ENCODE peak calls at places on chromosomes 1 and 21, in four cellular contexts. Y, H, A and I are unnamed samples.

GRCh38 chr1:40239626-40240025 is 8.1 kb upstream of the TMCO2 start:
- DNase-seq in Y (no peak), H (no peak), A (no peak), I (no peak)

GRCh38 chr1:29090937-29091618 is 32.6 kb downstream of the TMEM200B start:
- DNase-seq in Y (no peak), H (no peak), A (no peak), I (no peak)

GRCh38 chr21:31959881-31960280 is 87.1 kb downstream of the HUNK start:
- DNase-seq in Y (no peak), H (no peak), A (no peak), I (no peak)

GRCh38 chr1:95903060-95903459 is 669.0 kb downstream of the RWDD3 start:
- DNase-seq in Y (no peak), H (no peak), A (no peak), I (no peak)

GRCh38 chr1:91742848-91743292 is 143.1 kb downstream of the TGFBR3 start:
- DNase-seq in Y (no peak), H (no peak), A (no peak), I (no peak)

GRCh38 chr1:180155202-180155682 is 573 bp downstream of the QSOX1 start:
- DNase-seq in Y (no peak), H (peak), A (no peak), I (no peak)

GRCh38 chr1:10471411-10472219 is 714 bp downstream of the DFFA start:
- DNase-seq in Y (no peak), H (peak), A (peak), I (no peak)

GRCh38 chr1:153921803-153922075 is 1.0 kb downstream of the GATAD2B start:
- DNase-seq in Y (no peak), H (no peak), A (no peak), I (no peak)

GRCh38 chr1:157691285-157691920 is 9.2 kb downstream of the FCRL3 start:
- DNase-seq in Y (no peak), H (peak), A (peak), I (peak)

GRCh38 chr21:34043333-34043732 is 30.0 kb upstream of the MRPS6 start:
- DNase-seq in Y (no peak), H (no peak), A (no peak), I (no peak)

GRCh38 chr1:56424744-56425493 is 154.4 kb downstream of the PLPP3 start:
- DNase-seq in Y (no peak), H (peak), A (peak), I (peak)

GRCh38 chr1:228280961-228281591 is 73.2 kb downstream of the OBSCN start:
- DNase-seq in Y (no peak), H (no peak), A (no peak), I (no peak)

GRCh38 chr21:38343691-38344090 is 86.9 kb downstream of the KCNJ15 start:
- DNase-seq in Y (no peak), H (no peak), A (peak), I (no peak)

GRCh38 chr1:20242890-20243479 is 47.7 kb upstream of the VWA5B1 start:
- DNase-seq in Y (no peak), H (peak), A (no peak), I (no peak)

GRCh38 chr21:39006653-39007417 is 176.4 kb downstream of the PSMG1 start:
- DNase-seq in Y (no peak), H (no peak), A (no peak), I (no peak)

GRCh38 chr1:183702087-183702812 is 49.1 kb upstream of the APOBEC4 start:
- DNase-seq in Y (no peak), H (no peak), A (no peak), I (no peak)

GRCh38 chr1:219088778-219089557 is 84.7 kb upstream of the LYPLAL1 start:
- DNase-seq in Y (peak), H (peak), A (peak), I (peak)

GRCh38 chr1:35573198-35573775 is at the start of gene TFAP2E:
- DNase-seq in Y (no peak), H (no peak), A (peak), I (peak)

GRCh38 chr1:33697816-33698215 is 166.1 kb upstream of the HMGB4 start:
- DNase-seq in Y (no peak), H (no peak), A (no peak), I (no peak)

GRCh38 chr1:67646145-67647035 is 38.6 kb upstream of the GADD45A start:
- DNase-seq in Y (no peak), H (peak), A (no peak), I (no peak)

GRCh38 chr1:67059331-67059730 is 5.4 kb upstream of the SLC35D1 start:
- DNase-seq in Y (no peak), H (no peak), A (no peak), I (no peak)

GRCh38 chr1:45883633-45884032 is 80.2 kb downstream of the MAST2 start:
- DNase-seq in Y (no peak), H (no peak), A (no peak), I (no peak)

GRCh38 chr1:76266762-76267161 is 192.2 kb downstream of the ST6GALNAC3 start:
- DNase-seq in Y (no peak), H (no peak), A (no peak), I (no peak)

GRCh38 chr1:36553591-36554417 is 71.1 kb upstream of the CSF3R start:
- DNase-seq in Y (no peak), H (peak), A (peak), I (peak)

GRCh38 chr1:231284441-231284840 is 43.4 kb downstream of the GNPAT start:
- DNase-seq in Y (no peak), H (no peak), A (no peak), I (no peak)

GRCh38 chr1:8598060-8598724 is 219.2 kb downstream of the RERE start:
- DNase-seq in Y (no peak), H (no peak), A (peak), I (no peak)

GRCh38 chr1:6198646-6199297 is 623 bp downstream of the RPL22 start:
- DNase-seq in Y (no peak), H (peak), A (no peak), I (no peak)

GRCh38 chr21:36141513-36141925 is 6.6 kb downstream of the CBR3 start:
- DNase-seq in Y (peak), H (peak), A (peak), I (peak)

GRCh38 chr1:162070094-162070748 is 730 bp downstream of the NOS1AP start:
- DNase-seq in Y (no peak), H (no peak), A (no peak), I (no peak)

GRCh38 chr1:157114183-157115121 is 14.8 kb upstream of the ETV3L start:
- DNase-seq in Y (no peak), H (no peak), A (no peak), I (no peak)

GRCh38 chr1:89986020-89986419 is 8.9 kb upstream of the ZNF326 start:
- DNase-seq in Y (no peak), H (peak), A (no peak), I (no peak)

GRCh38 chr1:18727956-18728355 is 97.3 kb downstream of the PAX7 start:
- DNase-seq in Y (no peak), H (no peak), A (no peak), I (no peak)

GRCh38 chr1:231642600-231643332 is 16.2 kb downstream of the DISC1 start:
- DNase-seq in Y (no peak), H (no peak), A (no peak), I (no peak)

GRCh38 chr1:221575605-221576004 is 166.3 kb downstream of the DUSP10 start:
- DNase-seq in Y (no peak), H (peak), A (no peak), I (no peak)

GRCh38 chr1:40948741-40949528 is 30.6 kb upstream of the CTPS1 start:
- DNase-seq in Y (no peak), H (peak), A (peak), I (peak)

DNA sequence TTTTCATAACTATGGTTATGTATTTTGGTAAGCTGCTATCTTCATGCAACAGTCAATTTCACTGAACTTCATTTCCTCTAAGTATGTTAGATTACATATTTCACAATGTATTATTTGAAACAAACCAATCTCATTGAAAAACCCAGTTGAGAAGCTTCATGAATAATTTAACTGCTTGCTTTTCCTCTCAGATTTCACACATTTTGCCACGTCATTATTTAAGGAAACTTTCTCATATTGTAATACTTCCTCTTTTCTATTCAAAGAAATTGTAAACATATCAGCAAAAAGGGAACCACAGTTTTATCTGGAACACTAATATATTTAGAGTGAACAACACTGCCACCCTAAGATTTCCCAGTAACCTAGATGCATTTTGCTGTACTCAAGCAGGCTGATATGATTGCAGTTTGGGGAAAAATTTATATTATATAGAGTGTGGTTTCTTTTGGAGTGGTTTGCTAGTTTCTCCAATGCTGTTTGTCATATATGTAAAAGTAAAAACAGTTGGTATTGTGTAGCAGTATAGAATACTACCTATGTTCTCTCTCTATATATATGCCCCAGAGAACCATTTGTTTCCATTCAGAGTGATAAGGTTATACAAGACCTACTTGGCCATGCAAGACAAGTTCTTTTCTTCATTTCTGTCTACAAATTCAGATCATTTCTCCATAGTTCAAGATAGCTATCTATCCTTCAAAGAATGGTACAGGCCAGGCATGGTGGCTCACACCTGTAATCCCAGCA is 28.4 kb upstream of the AHCTF1 start:
- DNase-seq in Y (peak), H (peak), A (no peak), I (no peak)
- TF ChIP-seq POLR2A in Y (no peak), H (no peak), A (no peak), I (no peak)

DNA sequence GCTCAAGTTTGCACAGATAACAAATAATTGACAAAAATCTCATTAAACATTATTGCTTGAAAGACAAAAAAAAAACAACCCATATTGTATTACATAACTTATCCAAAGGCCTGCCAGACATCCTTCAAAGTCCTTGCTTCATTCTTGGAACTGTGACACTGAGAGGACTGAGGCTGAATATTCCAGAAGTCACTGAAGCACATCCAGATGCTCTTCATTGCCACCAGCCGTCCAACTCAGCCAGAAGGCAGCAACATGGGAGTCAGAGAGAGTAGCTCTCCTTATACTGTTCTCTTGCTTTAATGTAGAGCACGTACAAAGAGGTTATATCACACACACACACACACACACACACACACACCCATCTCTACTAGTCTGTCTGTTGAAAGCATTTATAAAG is 755.0 kb downstream of the LTN1 start:
- DNase-seq in Y (no peak), H (no peak), A (no peak), I (no peak)
- TF ChIP-seq MAX in Y (no peak), H (no peak), A (no peak), I (no peak)

DNA sequence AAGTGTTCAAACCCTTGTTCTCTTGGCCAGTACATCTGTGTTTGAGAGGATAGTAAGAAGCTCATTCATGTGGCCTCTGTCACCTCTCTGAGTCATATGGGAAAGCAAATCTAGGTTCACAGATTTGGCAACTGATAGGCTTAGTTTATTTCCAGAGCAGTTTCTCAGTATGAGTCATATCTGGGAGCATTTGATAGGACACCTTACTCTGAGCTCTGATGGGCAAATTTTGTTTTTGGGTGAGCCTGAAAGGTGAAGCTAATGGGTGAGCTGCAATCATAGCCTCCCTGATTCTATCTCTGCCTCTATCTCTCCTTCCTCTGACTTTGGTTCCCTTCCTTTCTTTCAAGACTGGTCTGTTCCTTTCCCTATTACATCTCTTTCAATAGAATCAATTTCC is 134.4 kb downstream of the S1PR1 start:
- DNase-seq in Y (peak), H (peak), A (peak), I (peak)
- TF ChIP-seq POLR2A in Y (no peak), H (no peak), A (no peak), I (no peak)

DNA sequence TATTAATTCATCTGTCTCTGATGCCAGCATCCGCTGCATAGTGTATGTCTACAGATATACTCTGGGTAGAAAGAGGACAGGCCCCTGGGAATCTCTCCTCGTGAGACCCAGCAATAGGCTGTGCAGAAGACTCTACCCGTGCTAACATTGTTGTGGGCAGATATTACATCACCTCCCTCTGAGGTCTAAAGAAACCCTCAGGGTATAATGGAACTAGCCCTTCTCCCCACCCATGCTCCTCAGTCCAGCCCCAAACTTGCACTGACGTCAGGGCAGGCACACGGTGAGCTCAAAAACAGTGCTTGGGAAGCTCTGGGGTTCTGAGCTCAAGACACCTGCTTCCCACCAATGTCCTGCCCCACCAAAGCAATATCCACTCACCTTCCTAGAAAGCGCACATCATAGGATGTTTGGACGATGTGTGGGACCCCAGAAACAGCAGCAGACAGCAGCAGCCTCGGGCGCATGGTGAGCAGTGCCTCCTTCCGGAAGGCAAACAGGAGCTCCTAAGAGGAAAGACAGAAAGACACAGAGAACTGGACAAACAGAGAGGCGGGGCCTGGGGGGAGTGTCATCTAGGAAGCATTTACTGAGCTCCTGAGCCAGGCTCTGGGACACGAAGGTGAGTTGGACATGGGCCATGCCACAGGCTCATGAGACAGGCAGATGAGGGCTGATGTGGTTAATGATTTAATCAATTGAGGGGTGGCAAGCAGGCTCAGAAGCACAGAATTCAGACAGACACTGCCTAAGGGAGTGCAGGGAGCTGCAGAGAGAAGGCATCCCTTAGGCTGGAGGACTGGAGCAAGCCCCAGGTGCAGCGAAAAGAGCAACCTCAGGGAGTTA is 4.8 kb downstream of the OVGP1 start:
- DNase-seq in Y (no peak), H (no peak), A (peak), I (no peak)
- TF ChIP-seq MAX in Y (no peak), H (no peak), A (no peak), I (no peak)

GRCh38 chr1:113759341-113760101 is at the start of gene PHTF1:
- DNase-seq in Y (no peak), H (peak), A (peak), I (peak)
- TF ChIP-seq POLR2A in Y (peak), H (peak), A (peak), I (peak)

GRCh38 chr21:45507523-45507875 is 34.7 kb downstream of the SLC19A1 start:
- DNase-seq in Y (no peak), H (no peak), A (no peak), I (no peak)
- TF ChIP-seq MAX in Y (no peak), H (no peak), A (no peak), I (no peak)

DNA sequence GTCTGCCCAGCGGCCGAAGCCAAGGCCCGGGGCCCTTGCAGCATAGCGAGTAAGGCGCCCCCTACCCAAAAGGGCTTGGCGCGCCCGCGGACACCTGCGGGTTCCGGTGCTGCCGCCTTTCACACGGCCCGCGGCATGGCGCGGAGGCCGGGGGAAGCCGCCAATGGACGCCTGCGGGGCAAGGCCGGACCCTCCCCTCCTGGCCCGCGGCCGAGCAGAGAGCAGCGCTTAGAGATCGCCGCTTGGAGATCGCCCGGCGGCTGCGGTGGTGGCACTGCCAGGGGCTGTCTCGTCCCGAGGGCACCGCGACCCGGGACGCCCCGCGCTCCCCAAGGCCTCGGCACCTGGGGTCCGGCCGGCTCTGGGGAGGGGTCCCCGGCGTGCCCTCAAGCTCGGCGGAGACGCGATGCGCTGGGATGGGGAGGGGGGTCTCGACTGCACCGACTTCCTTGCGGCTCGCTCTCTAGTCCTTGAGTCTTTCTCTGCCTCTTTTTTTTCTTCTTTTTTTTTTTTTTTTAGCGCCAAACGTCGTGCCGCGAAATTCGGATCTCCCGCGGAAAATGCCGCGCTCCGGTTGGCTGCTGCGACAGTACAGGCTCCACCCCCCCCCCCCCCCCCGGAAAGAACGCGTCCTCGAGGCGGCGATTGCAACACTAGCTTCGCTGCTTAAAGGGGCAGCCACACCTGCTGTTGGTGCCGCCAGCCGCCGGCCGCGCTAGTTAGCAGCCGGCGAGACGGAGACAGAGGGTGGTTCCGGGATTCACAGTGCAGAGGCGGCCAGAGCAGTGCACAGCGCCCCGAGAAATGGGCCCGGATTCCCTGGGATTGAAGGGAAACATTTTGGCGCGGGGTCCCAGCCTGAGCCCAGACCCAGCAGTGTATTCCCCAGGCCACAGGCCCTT is at the start of gene E2F2:
- DNase-seq in Y (no peak), H (peak), A (peak), I (peak)
- TF ChIP-seq POLR2A in Y (peak), H (peak), A (peak), I (peak)

DNA sequence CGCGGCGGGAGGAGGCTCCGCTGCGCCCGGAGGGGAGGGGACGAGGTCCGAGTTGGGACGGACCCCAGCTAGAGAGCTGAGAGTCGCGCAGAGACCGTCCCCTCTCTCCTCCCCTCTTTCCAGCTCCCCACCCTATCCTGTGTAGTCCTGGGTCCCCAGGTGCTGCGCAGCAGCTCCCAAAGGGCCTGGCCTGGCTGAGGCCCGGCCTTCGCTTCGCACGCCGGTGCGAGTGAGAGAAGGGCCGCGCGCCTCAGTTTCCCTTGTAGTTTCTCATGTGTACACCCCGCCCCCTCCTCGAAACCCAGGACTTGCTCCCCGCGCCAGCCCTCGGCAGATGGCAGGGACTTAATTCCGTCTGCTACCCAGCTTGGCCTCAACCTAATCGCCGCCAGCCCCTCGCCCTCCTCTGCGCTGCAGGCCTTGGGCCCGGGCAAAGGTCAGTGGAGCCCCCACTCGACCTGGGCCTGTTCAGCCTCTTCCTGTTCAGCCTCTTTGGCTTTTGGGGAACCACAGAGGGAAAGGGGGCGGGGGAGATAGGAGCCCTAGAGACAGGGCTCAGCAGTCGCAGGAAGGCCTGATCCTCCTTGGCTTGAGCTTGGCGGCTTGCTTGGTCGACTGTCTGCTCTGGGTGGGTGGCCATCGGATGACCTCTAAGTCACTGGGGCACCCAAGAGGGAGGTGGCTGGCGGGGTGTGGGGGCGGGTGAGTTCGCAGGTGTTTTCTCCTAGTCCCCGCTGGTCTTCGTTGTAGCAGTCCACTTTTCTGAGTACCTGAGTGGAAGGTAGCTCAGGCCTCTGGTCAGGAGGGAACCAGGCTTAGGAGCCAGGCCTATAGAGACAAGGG is 1.0 kb downstream of the ZNF687 start:
- DNase-seq in Y (no peak), H (peak), A (no peak), I (no peak)
- TF ChIP-seq MAX in Y (no peak), H (no peak), A (no peak), I (no peak)

GRCh38 chr21:17947546-17947945 is 128.4 kb upstream of the C21orf91 start:
- DNase-seq in Y (no peak), H (no peak), A (no peak), I (no peak)
- TF ChIP-seq POLR2A in Y (no peak), H (no peak), A (no peak), I (no peak)